ENCODE peak calls at places on chromosomes 11 and 22, in five cellular contexts. One of them, this sample, is unnamed.

GRCh38 chr11:27646051-27646818 is 54.0 kb downstream of the BDNF start:
- DNase-seq in GM20000: no peak
- DNase-seq in left ventricle myocardium inferior: peak
- DNase-seq in Calu3: no peak
- DNase-seq in GM23338: no peak
- DNase-seq in this sample: no peak

GRCh38 chr11:72217856-72218745 is 1.5 kb downstream of the FOLR2 start:
- DNase-seq in GM20000: no peak
- DNase-seq in left ventricle myocardium inferior: no peak
- DNase-seq in Calu3: no peak
- DNase-seq in GM23338: no peak
- DNase-seq in this sample: no peak

GRCh38 chr11:45314900-45315299 is 28.8 kb upstream of the SYT13 start:
- DNase-seq in GM20000: no peak
- DNase-seq in left ventricle myocardium inferior: no peak
- DNase-seq in Calu3: no peak
- DNase-seq in GM23338: peak
- DNase-seq in this sample: no peak

GRCh38 chr11:86802601-86803051 is 2.3 kb downstream of the PRSS23 start:
- DNase-seq in GM20000: peak
- DNase-seq in left ventricle myocardium inferior: no peak
- DNase-seq in Calu3: peak
- DNase-seq in GM23338: peak
- DNase-seq in this sample: no peak

GRCh38 chr11:81495699-81496292 is 1237.9 kb downstream of the FAM181B start:
- DNase-seq in GM20000: no peak
- DNase-seq in left ventricle myocardium inferior: no peak
- DNase-seq in Calu3: no peak
- DNase-seq in GM23338: peak
- DNase-seq in this sample: no peak

GRCh38 chr22:29268511-29269229 is 602 bp downstream of the EWSR1 start:
- DNase-seq in GM20000: peak
- DNase-seq in left ventricle myocardium inferior: peak
- DNase-seq in Calu3: peak
- DNase-seq in GM23338: peak
- DNase-seq in this sample: no peak

GRCh38 chr11:748007-748359 is 719 bp downstream of the TALDO1 start:
- DNase-seq in GM20000: peak
- DNase-seq in left ventricle myocardium inferior: no peak
- DNase-seq in Calu3: no peak
- DNase-seq in GM23338: no peak
- DNase-seq in this sample: no peak

GRCh38 chr11:94737171-94737611 is 31.0 kb upstream of the AMOTL1 start:
- DNase-seq in GM20000: no peak
- DNase-seq in left ventricle myocardium inferior: no peak
- DNase-seq in Calu3: no peak
- DNase-seq in GM23338: no peak
- DNase-seq in this sample: no peak

GRCh38 chr11:1206391-1207271 is 16.2 kb upstream of the MUC5B start:
- DNase-seq in GM20000: no peak
- DNase-seq in left ventricle myocardium inferior: no peak
- DNase-seq in Calu3: no peak
- DNase-seq in GM23338: no peak
- DNase-seq in this sample: no peak

GRCh38 chr11:103683581-103683980 is 352.9 kb upstream of the DDI1 start:
- DNase-seq in GM20000: no peak
- DNase-seq in left ventricle myocardium inferior: no peak
- DNase-seq in Calu3: no peak
- DNase-seq in GM23338: no peak
- DNase-seq in this sample: no peak

GRCh38 chr11:10930224-10930960 is 72.5 kb upstream of the ZBED5 start:
- DNase-seq in GM20000: peak
- DNase-seq in left ventricle myocardium inferior: no peak
- DNase-seq in Calu3: no peak
- DNase-seq in GM23338: peak
- DNase-seq in this sample: no peak

GRCh38 chr22:22021160-22021750 is 38.7 kb upstream of the TOP3B start:
- DNase-seq in GM20000: no peak
- DNase-seq in left ventricle myocardium inferior: no peak
- DNase-seq in Calu3: no peak
- DNase-seq in GM23338: peak
- DNase-seq in this sample: no peak

GRCh38 chr11:43908191-43908590 is 27.6 kb downstream of the ALKBH3 start:
- DNase-seq in GM20000: no peak
- DNase-seq in left ventricle myocardium inferior: no peak
- DNase-seq in Calu3: no peak
- DNase-seq in GM23338: no peak
- DNase-seq in this sample: no peak

GRCh38 chr22:19598054-19598855 is 74.0 kb upstream of the CLDN5 start:
- DNase-seq in GM20000: peak
- DNase-seq in left ventricle myocardium inferior: no peak
- DNase-seq in Calu3: peak
- DNase-seq in GM23338: no peak
- DNase-seq in this sample: no peak

GRCh38 chr11:111115890-111116289 is 129.6 kb upstream of the POU2AF2 start:
- DNase-seq in GM20000: no peak
- DNase-seq in left ventricle myocardium inferior: no peak
- DNase-seq in Calu3: no peak
- DNase-seq in GM23338: no peak
- DNase-seq in this sample: no peak

GRCh38 chr11:68020575-68020974 is 9.9 kb upstream of the NDUFS8 start:
- DNase-seq in GM20000: no peak
- DNase-seq in left ventricle myocardium inferior: no peak
- DNase-seq in Calu3: peak
- DNase-seq in GM23338: peak
- DNase-seq in this sample: no peak

GRCh38 chr22:45969414-45969799 is 7.6 kb downstream of the WNT7B start:
- DNase-seq in GM20000: no peak
- DNase-seq in left ventricle myocardium inferior: no peak
- DNase-seq in Calu3: peak
- DNase-seq in GM23338: peak
- DNase-seq in this sample: no peak
- TF ChIP-seq CTCF in GM20000: no peak
- TF ChIP-seq CTCF in left ventricle myocardium inferior: no peak
- TF ChIP-seq CTCF in Calu3: no peak
- TF ChIP-seq CTCF in GM23338: peak
- TF ChIP-seq CTCF in this sample: no peak

GRCh38 chr22:32596471-32596870 is 121.9 kb downstream of the FBXO7 start:
- DNase-seq in GM20000: no peak
- DNase-seq in left ventricle myocardium inferior: no peak
- DNase-seq in Calu3: no peak
- DNase-seq in GM23338: no peak
- DNase-seq in this sample: no peak

GRCh38 chr22:32602154-32602553 is 127.5 kb downstream of the FBXO7 start:
- DNase-seq in GM20000: no peak
- DNase-seq in left ventricle myocardium inferior: no peak
- DNase-seq in Calu3: no peak
- DNase-seq in GM23338: no peak
- DNase-seq in this sample: no peak

GRCh38 chr22:32603651-32604540 is 129.3 kb downstream of the FBXO7 start:
- DNase-seq in GM20000: no peak
- DNase-seq in left ventricle myocardium inferior: no peak
- DNase-seq in Calu3: no peak
- DNase-seq in GM23338: no peak
- DNase-seq in this sample: no peak

GRCh38 chr22:32605576-32605975 is 131.0 kb downstream of the FBXO7 start:
- DNase-seq in GM20000: no peak
- DNase-seq in left ventricle myocardium inferior: no peak
- DNase-seq in Calu3: no peak
- DNase-seq in GM23338: no peak
- DNase-seq in this sample: no peak

GRCh38 chr22:32600184-32600583 is 125.6 kb downstream of the FBXO7 start:
- DNase-seq in GM20000: no peak
- DNase-seq in left ventricle myocardium inferior: no peak
- DNase-seq in Calu3: no peak
- DNase-seq in GM23338: peak
- DNase-seq in this sample: no peak
- TF ChIP-seq CTCF in GM20000: no peak
- TF ChIP-seq CTCF in left ventricle myocardium inferior: no peak
- TF ChIP-seq CTCF in Calu3: no peak
- TF ChIP-seq CTCF in GM23338: no peak
- TF ChIP-seq CTCF in this sample: no peak

DNA sequence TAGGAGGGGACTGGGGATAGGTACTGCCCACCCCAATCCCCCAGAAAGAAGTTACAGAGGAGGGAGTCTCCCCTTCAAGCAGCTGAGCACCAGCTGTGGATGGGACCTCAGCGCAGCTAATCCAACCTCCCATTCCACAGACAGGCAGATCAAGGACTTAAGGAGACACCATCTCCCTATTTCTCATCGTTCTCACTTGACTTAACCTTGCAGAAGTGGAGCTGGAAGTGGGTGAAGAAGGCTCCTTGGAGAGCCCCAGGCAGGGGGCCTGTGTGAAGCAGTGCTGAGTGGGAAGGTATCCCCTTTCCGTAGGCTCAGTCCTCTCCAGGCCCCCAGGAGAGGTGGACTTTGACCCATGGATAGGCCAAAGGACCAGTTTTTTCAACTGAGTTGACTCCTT is 27.3 kb downstream of the USP35 start:
- DNase-seq in GM20000: no peak
- DNase-seq in left ventricle myocardium inferior: peak
- DNase-seq in Calu3: no peak
- DNase-seq in GM23338: no peak
- DNase-seq in this sample: no peak
- TF ChIP-seq CTCF in GM20000: no peak
- TF ChIP-seq CTCF in left ventricle myocardium inferior: no peak
- TF ChIP-seq CTCF in Calu3: no peak
- TF ChIP-seq CTCF in GM23338: no peak
- TF ChIP-seq CTCF in this sample: no peak

GRCh38 chr11:2564588-2565440 is 120.0 kb downstream of the KCNQ1 start:
- DNase-seq in GM20000: no peak
- DNase-seq in left ventricle myocardium inferior: peak
- DNase-seq in Calu3: no peak
- DNase-seq in GM23338: no peak
- DNase-seq in this sample: no peak

GRCh38 chr11:2564008-2564530 is 119.3 kb downstream of the KCNQ1 start:
- DNase-seq in GM20000: no peak
- DNase-seq in left ventricle myocardium inferior: peak
- DNase-seq in Calu3: no peak
- DNase-seq in GM23338: no peak
- DNase-seq in this sample: no peak

GRCh38 chr11:2567026-2567671 is 122.3 kb downstream of the KCNQ1 start:
- DNase-seq in GM20000: no peak
- DNase-seq in left ventricle myocardium inferior: no peak
- DNase-seq in Calu3: no peak
- DNase-seq in GM23338: no peak
- DNase-seq in this sample: no peak

GRCh38 chr11:2565447-2566222 is 120.8 kb downstream of the KCNQ1 start:
- DNase-seq in GM20000: no peak
- DNase-seq in left ventricle myocardium inferior: peak
- DNase-seq in Calu3: no peak
- DNase-seq in GM23338: no peak
- DNase-seq in this sample: no peak

GRCh38 chr11:2566223-2567025 is 121.6 kb downstream of the KCNQ1 start:
- DNase-seq in GM20000: no peak
- DNase-seq in left ventricle myocardium inferior: peak
- DNase-seq in Calu3: no peak
- DNase-seq in GM23338: no peak
- DNase-seq in this sample: no peak
- TF ChIP-seq CTCF in GM20000: peak
- TF ChIP-seq CTCF in left ventricle myocardium inferior: peak
- TF ChIP-seq CTCF in Calu3: no peak
- TF ChIP-seq CTCF in GM23338: no peak
- TF ChIP-seq CTCF in this sample: no peak

This sample was measured in omental fat pad.